ENCODE peak calls at places on chromosomes 1 and 21, in nine cellular contexts. T is left ventricle myocardium inferior, W is breast epithelium, E is heart left ventricle, D is upper lobe of right lung, P is cardiac muscle cell, I is adipocyte, Q is ovary, Y is AG09309. A is an unnamed sample.

GRCh38 chr1:169491845-169492281 is 6.1 kb upstream of the SLC19A2 start:
- DNase-seq in D (no peak), T (no peak), W (no peak), E (no peak), I (no peak), P (no peak), Q (no peak), Y (no peak), A (no peak)

GRCh38 chr1:43522776-43523480 is 7.8 kb upstream of the PTPRF start:
- DNase-seq in T (no peak), P (no peak), Q (no peak), Y (peak), D (peak), E (no peak), W (no peak), I (peak), A (peak)

GRCh38 chr1:67987046-67987799 is 63.2 kb downstream of the DIRAS3 start:
- DNase-seq in D (no peak), I (peak), Q (no peak), T (no peak), Y (peak), W (no peak), P (no peak), E (no peak), A (peak)

GRCh38 chr1:244276646-244277045 is 175.1 kb downstream of the ADSS2 start:
- DNase-seq in E (no peak), P (peak), I (peak), Q (no peak), W (no peak), Y (no peak), D (no peak), T (no peak), A (peak)

GRCh38 chr1:34547043-34547674 is 207.7 kb upstream of the GJB5 start:
- DNase-seq in I (no peak), D (no peak), Q (no peak), E (no peak), W (no peak), Y (no peak), P (peak), T (no peak), A (peak)

GRCh38 chr21:43993420-43993934 is 18.6 kb upstream of the TRAPPC10 start:
- DNase-seq in E (no peak), I (no peak), Y (no peak), T (no peak), Q (no peak), D (no peak), P (no peak), W (no peak), A (no peak)

GRCh38 chr1:169368406-169368769 is 393 bp downstream of the BLZF1 start:
- DNase-seq in D (no peak), Q (no peak), W (no peak), P (peak), Y (no peak), E (peak), T (no peak), I (peak), A (no peak)

GRCh38 chr1:12407050-12407961 is 177.5 kb downstream of the VPS13D start:
- DNase-seq in W (peak), T (no peak), Y (peak), E (peak), I (peak), Q (peak), D (no peak), P (no peak), A (peak)

GRCh38 chr1:184982002-184982954 is 8.0 kb upstream of the NIBAN1 start:
- DNase-seq in Q (peak), E (peak), P (peak), Y (no peak), T (peak), I (peak), D (peak), W (peak), A (peak)

GRCh38 chr1:202664083-202664482 is 46.2 kb downstream of the SYT2 start:
- DNase-seq in D (no peak), W (no peak), P (no peak), T (no peak), Y (no peak), I (no peak), Q (no peak), E (no peak), A (no peak)

GRCh38 chr1:212718499-212718898 is 18.9 kb upstream of the BATF3 start:
- DNase-seq in D (no peak), I (peak), W (no peak), P (no peak), Y (no peak), T (no peak), Q (no peak), E (no peak), A (peak)

GRCh38 chr1:15418811-15419515 is 9.3 kb downstream of the EFHD2 start:
- DNase-seq in Y (no peak), W (no peak), I (no peak), T (no peak), D (no peak), P (no peak), Q (no peak), E (no peak), A (no peak)

GRCh38 chr21:42391297-42391696 is 4.6 kb downstream of the TMPRSS3 start:
- DNase-seq in I (no peak), P (no peak), W (no peak), Y (no peak), Q (no peak), T (no peak), D (peak), E (no peak), A (no peak)

GRCh38 chr1:27719286-27720251 is 6.2 kb upstream of the FAM76A start:
- DNase-seq in Q (no peak), Y (no peak), I (peak), T (no peak), W (no peak), P (no peak), D (no peak), E (no peak), A (peak)

GRCh38 chr1:27402349-27402754 is 9.9 kb downstream of the GPR3 start:
- DNase-seq in T (peak), W (peak), I (peak), P (peak), Q (peak), E (peak), D (peak), Y (peak), A (peak)

GRCh38 chr1:23651069-23651808 is 40.4 kb upstream of the RPL11 start:
- DNase-seq in E (peak), D (no peak), P (no peak), W (peak), Q (no peak), T (peak), I (peak), Y (no peak), A (peak)

GRCh38 chr1:154405762-154406571 is 824 bp downstream of the IL6R start:
- DNase-seq in T (peak), D (peak), P (peak), Y (peak), Q (peak), I (peak), W (peak), E (peak), A (peak)

GRCh38 chr1:44640178-44640865 is 34.0 kb downstream of the TMEM53 start:
- DNase-seq in E (peak), P (no peak), W (no peak), I (no peak), Q (no peak), D (no peak), T (peak), Y (no peak), A (no peak)

GRCh38 chr21:28641731-28642130 is 350.9 kb downstream of the LTN1 start:
- DNase-seq in Y (no peak), T (no peak), E (no peak), W (no peak), D (no peak), I (no peak), Q (no peak), P (no peak), A (peak)

GRCh38 chr1:225617956-225618355 is 35.0 kb downstream of the ENAH start:
- DNase-seq in W (no peak), T (no peak), Q (no peak), D (no peak), E (no peak), I (no peak), Y (no peak), P (no peak), A (no peak)

GRCh38 chr1:151763990-151764389 is 694 bp upstream of the MRPL9 start:
- DNase-seq in Y (no peak), D (no peak), P (no peak), T (no peak), E (no peak), Q (no peak), I (no peak), W (no peak), A (no peak)

GRCh38 chr1:29282924-29283803 is 46.8 kb downstream of the PTPRU start:
- DNase-seq in E (no peak), I (no peak), P (peak), T (no peak), Q (peak), D (no peak), W (no peak), Y (no peak), A (peak)

GRCh38 chr1:112034277-112034676 is 44.8 kb upstream of the KCND3 start:
- DNase-seq in Q (no peak), P (no peak), T (no peak), D (no peak), I (no peak), Y (no peak), E (no peak), W (no peak), A (no peak)

DNA sequence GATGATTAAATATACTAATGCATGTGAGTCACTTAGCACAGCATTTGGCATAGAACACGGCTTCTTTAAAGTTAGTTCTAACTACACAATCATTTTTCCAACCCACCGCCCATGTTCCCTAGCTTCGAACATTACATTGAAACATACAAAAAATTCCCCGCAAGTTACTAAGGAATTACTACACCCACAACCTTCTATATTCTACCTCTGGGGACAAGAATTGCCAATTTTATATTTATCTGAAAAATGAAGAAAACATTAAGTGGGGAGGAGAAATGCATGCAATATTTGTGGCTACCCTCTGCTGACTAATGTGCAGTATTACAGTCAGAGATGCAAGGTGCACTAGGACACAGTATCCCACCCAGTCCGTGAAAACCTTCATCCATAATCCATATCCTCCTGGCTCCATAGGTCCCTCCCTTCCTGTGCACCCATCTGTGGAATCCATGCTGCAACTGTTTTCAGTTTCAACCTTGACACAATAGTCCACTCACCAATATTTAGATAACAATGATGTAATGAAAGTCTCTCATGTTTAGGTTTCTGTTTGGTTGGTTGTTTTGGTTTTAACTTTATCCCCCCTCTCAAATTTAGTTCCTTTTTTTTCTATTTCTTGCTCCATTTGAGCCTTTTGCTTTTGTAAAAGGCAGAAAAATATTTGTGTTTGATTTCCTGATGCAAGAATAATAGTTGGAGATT is 31.6 kb downstream of the RGS5 start:
- DNase-seq in T (no peak), Q (no peak), W (no peak), P (no peak), I (peak), Y (no peak), D (no peak), E (no peak), A (no peak)
- H3K4me3 ChIP-seq in T (no peak), Q (no peak), W (no peak), P (no peak), I (peak), Y (no peak), D (no peak), E (no peak), A (no peak)

GRCh38 chr1:179589524-179589923 is 2.1 kb upstream of the TDRD5 start:
- DNase-seq in W (no peak), P (no peak), E (no peak), T (no peak), I (no peak), Y (no peak), D (no peak), Q (no peak), A (no peak)

GRCh38 chr1:179591592-179592580 is at the start of gene TDRD5:
- DNase-seq in P (peak), Q (no peak), E (no peak), Y (no peak), I (no peak), D (peak), T (no peak), W (peak), A (no peak)

GRCh38 chr1:179590671-179591070 is 961 bp upstream of the TDRD5 start:
- DNase-seq in I (no peak), Q (no peak), Y (no peak), T (no peak), W (no peak), E (no peak), D (no peak), P (no peak), A (no peak)

GRCh38 chr1:179588425-179589024 is 3.1 kb upstream of the TDRD5 start:
- DNase-seq in I (no peak), Q (no peak), P (no peak), D (no peak), T (no peak), W (no peak), Y (no peak), E (no peak), A (no peak)

DNA sequence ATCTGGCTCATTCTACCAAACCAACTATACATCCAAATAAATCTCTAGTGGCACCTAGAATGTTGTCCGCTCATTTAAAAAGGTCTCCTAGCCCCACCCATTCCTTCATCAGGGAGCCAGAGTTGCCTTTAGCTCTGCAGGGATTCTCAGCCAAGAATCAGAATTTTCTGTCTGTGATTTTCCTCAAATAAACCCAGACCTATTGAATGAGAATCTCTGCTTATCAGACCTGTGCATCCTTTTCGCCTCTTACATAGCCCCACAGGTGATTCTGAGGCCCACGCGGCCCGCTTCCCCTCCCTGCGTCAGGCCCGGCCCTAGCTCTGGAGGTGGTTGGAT is 410 bp upstream of the TDRD5 start:
- DNase-seq in I (no peak), W (no peak), P (no peak), T (no peak), D (no peak), Q (no peak), Y (no peak), E (no peak), A (no peak)
- H3K4me3 ChIP-seq in I (no peak), W (no peak), P (no peak), T (peak), D (no peak), Q (no peak), Y (no peak), E (no peak), A (no peak)

DNA sequence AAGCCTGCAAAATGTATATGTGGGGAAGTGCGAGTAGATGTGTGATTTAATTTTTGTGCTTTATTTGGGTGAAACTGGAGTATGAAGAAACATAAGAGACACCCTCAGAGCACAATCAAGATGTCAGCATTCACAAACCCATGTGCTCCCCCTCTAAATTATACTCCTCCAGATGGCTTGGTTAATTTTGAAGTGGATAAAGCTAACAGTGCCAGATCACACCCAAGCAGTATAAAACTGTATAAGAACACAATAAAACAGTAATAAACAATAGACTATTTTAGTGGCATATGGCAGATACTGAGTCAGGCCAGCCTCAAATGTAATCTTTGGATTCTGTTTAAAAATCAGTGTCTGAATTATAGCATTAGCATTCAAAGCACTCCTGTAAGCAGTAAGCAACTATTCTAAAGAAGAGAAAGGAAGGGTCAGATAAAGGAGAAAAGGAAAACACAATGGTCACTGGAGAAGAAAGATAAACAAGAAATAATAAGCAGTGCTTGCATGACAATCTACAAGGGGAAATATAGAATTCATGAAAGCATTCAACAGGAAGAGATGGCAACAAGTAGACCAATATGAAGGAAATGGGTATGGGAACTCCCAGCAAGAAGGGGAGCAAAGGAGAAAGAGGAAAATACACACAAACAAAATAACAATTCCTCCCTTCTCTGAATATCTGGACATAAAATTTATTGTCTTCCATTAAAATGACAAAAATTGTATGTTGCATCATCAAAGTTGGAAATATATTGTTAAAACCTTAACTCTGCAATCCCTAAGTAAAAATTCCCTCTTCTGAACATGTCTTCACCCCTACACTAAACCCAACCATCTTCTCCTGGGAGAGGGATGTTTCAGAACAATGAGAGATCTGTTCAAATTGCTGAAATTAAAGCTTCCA is 206.1 kb upstream of the SAMSN1 start:
- DNase-seq in Q (no peak), E (no peak), D (no peak), I (no peak), Y (no peak), P (no peak), T (no peak), W (no peak), A (no peak)
- H3K4me3 ChIP-seq in Q (no peak), E (no peak), D (no peak), I (no peak), Y (no peak), P (no peak), T (no peak), W (no peak), A (no peak)

GRCh38 chr21:16305686-16306085 is 575.9 kb downstream of the USP25 start:
- DNase-seq in W (no peak), T (no peak), Y (no peak), E (no peak), D (no peak), P (no peak), Q (peak), I (no peak), A (peak)
- H3K4me3 ChIP-seq in W (peak), T (peak), Y (no peak), E (peak), D (no peak), P (no peak), Q (peak), I (peak), A (peak)

GRCh38 chr1:1232801-1233566 is 947 bp downstream of the B3GALT6 start:
- DNase-seq in Q (no peak), T (no peak), Y (no peak), P (no peak), D (no peak), W (no peak), E (no peak), I (no peak), A (no peak)
- H3K4me3 ChIP-seq in Q (peak), T (peak), Y (no peak), P (no peak), D (peak), W (peak), E (peak), I (peak), A (no peak)

GRCh38 chr1:213986020-213986924 is 1.5 kb upstream of the PROX1 start:
- DNase-seq in I (peak), D (no peak), Q (no peak), E (no peak), P (peak), T (no peak), W (no peak), Y (no peak), A (no peak)
- H3K4me3 ChIP-seq in I (no peak), D (no peak), Q (no peak), E (peak), P (peak), T (peak), W (no peak), Y (no peak), A (no peak)

GRCh38 chr1:198933506-198933905 is 294.7 kb downstream of the PTPRC start:
- DNase-seq in Y (no peak), I (peak), T (no peak), E (no peak), W (no peak), P (no peak), Q (no peak), D (no peak), A (no peak)
- H3K4me3 ChIP-seq in Y (no peak), I (no peak), T (peak), E (peak), W (no peak), P (no peak), Q (no peak), D (peak), A (peak)

DNA sequence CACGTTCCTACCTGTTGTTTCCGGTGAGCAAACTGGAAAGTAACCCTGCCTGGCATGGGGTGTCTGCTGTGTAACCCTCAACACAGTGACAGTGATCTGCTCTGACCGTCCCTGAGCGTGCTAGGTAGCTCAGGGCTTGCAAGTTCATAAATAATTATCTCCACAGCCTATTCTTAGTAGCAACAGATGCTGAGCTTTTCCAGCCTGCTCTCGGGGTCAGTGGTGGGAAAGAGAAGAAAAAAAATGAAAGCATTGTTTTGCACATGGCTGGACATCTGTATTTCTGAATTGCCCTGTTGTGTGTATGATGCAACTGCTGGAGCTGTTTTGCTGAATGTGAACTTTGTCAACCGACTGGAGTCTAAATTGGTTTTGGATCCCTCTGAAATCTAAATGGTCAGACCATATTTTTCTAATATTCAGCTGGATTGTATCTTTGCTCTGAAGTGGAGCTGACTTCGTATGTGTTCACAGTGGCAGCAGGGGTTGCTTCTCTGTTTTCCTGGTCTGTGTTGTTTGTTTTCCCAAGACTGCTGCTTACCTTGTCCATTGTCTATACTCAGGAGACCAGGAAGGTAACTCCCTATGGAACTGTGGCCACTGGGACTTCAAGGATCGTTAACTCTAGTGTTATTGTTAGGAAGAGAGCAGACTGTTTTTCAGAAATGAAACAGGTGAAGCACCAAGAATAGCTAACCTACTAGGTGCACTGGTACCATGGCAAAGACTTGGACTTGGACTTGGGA is 27.0 kb downstream of the TGFB2 start:
- DNase-seq in E (peak), D (no peak), Q (peak), W (no peak), T (no peak), P (no peak), Y (no peak), I (peak), A (peak)
- H3K4me3 ChIP-seq in E (no peak), D (no peak), Q (no peak), W (no peak), T (no peak), P (no peak), Y (no peak), I (no peak), A (no peak)

A was measured in fibroblast of villous mesenchyme.